ENCODE peak calls at places on chromosomes 2 and 18, in six cellular contexts. I, H, Y, X, W and K are unnamed samples.

GRCh38 chr2:64538764-64539433 is 14.8 kb downstream of the AFTPH start:
- DNase-seq in I (no peak), Y (no peak), W (no peak), X (no peak), H (no peak), K (no peak)

GRCh38 chr2:19971691-19972090 is 18.2 kb downstream of the WDR35 start:
- DNase-seq in W (no peak), X (no peak), I (peak; percentile 77), H (no peak), Y (no peak), K (no peak)

GRCh38 chr2:41061371-41061770 is 609.5 kb upstream of the SLC8A1 start:
- DNase-seq in W (no peak), I (peak; percentile 12), H (no peak), X (no peak), Y (no peak), K (no peak)

GRCh38 chr2:74031203-74031602 is 46.5 kb downstream of the TET3 start:
- DNase-seq in Y (no peak), H (no peak), W (no peak), X (no peak), I (no peak), K (peak; percentile 87)

GRCh38 chr2:158602027-158602426 is 145.3 kb downstream of the PKP4 start:
- DNase-seq in W (no peak), X (peak; percentile 57), Y (no peak), I (no peak), H (no peak), K (peak; percentile 59)

GRCh38 chr2:121479882-121480522 is 50.7 kb upstream of the RNU4ATAC start:
- DNase-seq in W (no peak), Y (no peak), I (peak; percentile 44), H (no peak), X (peak; percentile 68), K (peak; percentile 21)

GRCh38 chr2:75787532-75788132 is 76.9 kb upstream of the GCFC2 start:
- DNase-seq in W (peak; percentile 44), H (no peak), X (no peak), Y (no peak), I (peak; percentile 39), K (peak; percentile 24)

GRCh38 chr2:66901344-66901743 is 466.4 kb downstream of the MEIS1 start:
- DNase-seq in Y (no peak), W (no peak), H (no peak), X (no peak), I (no peak), K (no peak)

GRCh38 chr2:106575955-106576354 is 88.8 kb downstream of the CD8B2 start:
- DNase-seq in I (no peak), W (no peak), X (no peak), H (peak; percentile 55), Y (no peak), K (no peak)

GRCh38 chr18:51614967-51615571 is 417.6 kb upstream of the MEX3C start:
- DNase-seq in I (no peak), W (no peak), X (no peak), Y (no peak), H (no peak), K (no peak)

GRCh38 chr2:226515344-226516055 is 284.1 kb downstream of the IRS1 start:
- DNase-seq in X (no peak), I (no peak), H (no peak), Y (no peak), W (peak; percentile 94), K (no peak)

GRCh38 chr2:197628043-197628500 is 47.3 kb downstream of the RFTN2 start:
- DNase-seq in Y (no peak), H (no peak), I (peak; percentile 9), X (no peak), W (no peak), K (no peak)

GRCh38 chr18:24443870-24444269 is 16.6 kb upstream of the HRH4 start:
- DNase-seq in I (no peak), W (no peak), Y (no peak), H (no peak), X (no peak), K (no peak)

GRCh38 chr2:39181297-39181696 is 60.4 kb upstream of the SOS1 start:
- DNase-seq in W (peak; percentile 62), H (no peak), X (no peak), Y (no peak), I (no peak), K (no peak)

GRCh38 chr2:29632018-29632417 is 289.4 kb downstream of the ALK start:
- DNase-seq in W (no peak), Y (no peak), H (no peak), X (no peak), I (no peak), K (no peak)

GRCh38 chr2:217959723-217960122 is 43.1 kb downstream of the TNS1 start:
- DNase-seq in W (no peak), H (no peak), Y (no peak), X (no peak), I (no peak), K (no peak)

GRCh38 chr2:73859721-73860586 is 31.2 kb downstream of the STAMBP start:
- DNase-seq in W (peak; percentile 44), I (peak; percentile 53), Y (no peak), X (no peak), H (no peak), K (no peak)

GRCh38 chr2:86510436-86510933 is 52.8 kb downstream of the CHMP3 start:
- DNase-seq in H (no peak), Y (no peak), I (no peak), W (no peak), X (no peak), K (no peak)

GRCh38 chr2:227890495-227891079 is 19.2 kb downstream of the DAW1 start:
- DNase-seq in X (no peak), H (no peak), Y (no peak), I (peak; percentile 58), W (peak; percentile 53), K (peak; percentile 72)

GRCh38 chr2:68119504-68119903 is 38.2 kb upstream of the PNO1 start:
- DNase-seq in X (no peak), W (no peak), I (no peak), Y (no peak), H (no peak), K (no peak)

GRCh38 chr2:103161456-103162289 is 399.8 kb downstream of the TMEM182 start:
- DNase-seq in X (no peak), Y (no peak), I (peak; percentile 28), H (no peak), W (peak; percentile 62), K (peak; percentile 12)

GRCh38 chr2:96683972-96684820 is 41.6 kb downstream of the FER1L5 start:
- DNase-seq in I (no peak), X (no peak), H (no peak), Y (no peak), W (peak; percentile 84), K (no peak)

GRCh38 chr2:113058411-113058994 is 495 bp upstream of the IL36RN start:
- DNase-seq in Y (no peak), X (no peak), I (no peak), W (no peak), H (no peak), K (no peak)

GRCh38 chr2:47339745-47340541 is 63.0 kb upstream of the MSH2 start:
- DNase-seq in I (no peak), Y (no peak), H (no peak), W (peak; percentile 58), X (peak; percentile 63), K (no peak)

GRCh38 chr2:136281281-136282117 is 163.6 kb upstream of the CXCR4 start:
- DNase-seq in W (no peak), Y (no peak), H (peak; percentile 46), X (no peak), I (no peak), K (no peak)

GRCh38 chr2:11744631-11745394 is 1.6 kb upstream of the LPIN1 start:
- DNase-seq in X (no peak), Y (no peak), W (peak; percentile 79), I (peak; percentile 37), H (no peak), K (peak; percentile 67)

GRCh38 chr2:80326214-80326613 is 21.7 kb upstream of the LRRTM1 start:
- DNase-seq in X (no peak), H (no peak), I (no peak), Y (no peak), W (peak; percentile 18), K (no peak)

GRCh38 chr2:120867290-120868231 is 131.9 kb downstream of the GLI2 start:
- DNase-seq in W (no peak), H (peak; percentile 90), Y (peak; percentile 67), X (peak; percentile 57), I (peak; percentile 60), K (peak; percentile 28)

GRCh38 chr2:150175034-150175433 is 312.4 kb downstream of the RND3 start:
- DNase-seq in Y (no peak), I (no peak), X (no peak), H (no peak), W (no peak), K (no peak)

GRCh38 chr18:64645753-64646152 is 496.9 kb upstream of the LINC00305 start:
- DNase-seq in W (no peak), Y (no peak), H (peak; percentile 37), X (no peak), I (no peak), K (no peak)
- TF ChIP-seq POLR2A in W (no peak), Y (no peak), H (no peak), X (no peak), I (no peak), K (no peak)

DNA sequence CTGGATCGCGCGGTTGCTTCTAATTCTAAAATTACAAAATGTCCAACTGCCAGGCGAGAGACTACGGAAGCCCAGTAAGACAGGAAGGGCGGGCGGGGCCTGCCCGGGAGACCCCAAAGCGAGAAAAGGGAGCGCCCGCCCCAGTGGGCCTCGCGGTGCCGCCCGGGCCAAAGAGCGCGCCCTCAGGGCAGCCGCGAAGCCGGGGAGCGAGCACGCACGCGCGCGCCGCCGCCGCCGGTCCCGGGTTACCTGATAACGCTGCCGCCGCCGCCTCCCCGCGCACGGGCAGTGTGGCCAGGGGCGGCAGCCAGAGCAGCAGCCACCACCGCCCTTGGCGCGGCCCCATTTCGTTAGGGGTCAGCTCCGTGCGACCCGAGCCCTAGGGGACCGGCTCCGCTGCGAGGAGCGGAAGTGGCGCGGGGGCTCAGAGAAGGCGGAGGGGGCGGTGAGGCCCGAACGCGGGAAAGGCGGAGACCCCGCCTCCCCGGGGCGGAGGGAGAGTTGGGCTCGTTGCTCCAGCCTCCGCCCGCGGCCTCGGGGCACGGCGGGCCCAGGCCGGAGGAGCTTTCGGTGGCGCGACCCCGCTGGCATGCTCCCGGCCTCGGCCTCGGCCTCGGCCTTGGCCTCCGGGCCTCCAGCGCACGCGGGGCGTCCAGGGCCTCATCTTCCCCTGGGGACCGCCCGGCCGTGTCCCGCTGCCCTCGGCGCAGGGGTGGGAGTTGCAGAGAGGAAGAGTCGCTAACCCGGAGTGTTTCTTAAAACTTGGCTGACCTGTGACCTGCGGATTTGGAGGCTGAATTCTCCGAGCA is at the start of gene NEMP2:
- DNase-seq in W (peak; percentile 77), I (peak; percentile 61), X (peak; percentile 84), Y (peak; percentile 55), H (peak; percentile 97), K (peak; percentile 92)
- TF ChIP-seq POLR2A in W (peak; percentile 90), I (peak; percentile 59), X (peak; percentile 76), Y (peak; percentile 57), H (peak; percentile 90), K (peak; percentile 91)

GRCh38 chr2:208025037-208025813 is at the start of gene PLEKHM3:
- DNase-seq in Y (peak; percentile 73), H (peak; percentile 97), I (peak; percentile 87), W (peak; percentile 75), X (peak; percentile 90), K (peak; percentile 92)
- TF ChIP-seq POLR2A in Y (peak; percentile 48), H (peak; percentile 88), I (peak; percentile 82), W (peak; percentile 90), X (peak; percentile 80), K (peak; percentile 79)

DNA sequence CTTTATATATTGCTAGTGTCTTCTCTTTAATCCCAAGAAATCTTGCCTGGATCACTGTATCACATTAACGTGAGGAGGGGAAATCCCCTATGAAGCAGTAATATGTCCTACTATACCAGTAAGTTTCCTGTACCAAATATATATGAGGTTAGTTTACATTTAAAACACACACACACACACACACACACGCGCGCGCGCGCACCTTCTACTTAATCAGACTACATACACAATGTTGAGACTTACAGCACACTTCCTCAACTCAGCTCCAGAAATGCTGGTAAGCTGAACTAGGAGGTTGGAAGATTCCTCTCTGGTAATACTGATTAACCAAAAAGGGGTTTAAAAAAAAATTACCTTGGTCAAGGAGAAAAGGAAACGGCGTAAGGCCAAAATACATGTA is 49.3 kb downstream of the USP34 start:
- DNase-seq in Y (no peak), W (no peak), X (no peak), I (peak; percentile 15), H (peak; percentile 78), K (no peak)
- TF ChIP-seq POLR2A in Y (no peak), W (no peak), X (no peak), I (no peak), H (no peak), K (no peak)